ENCODE peak calls at places on chromosomes 13 and 19, in eight cellular contexts. U, A, X, P, K, G, I and T are unnamed samples. For H3K9me3, the result is how much of the 10 kb centered on the place peaks cover.

GRCh38 chr13:34833562-34834182 is 108.4 kb upstream of the NBEA start:
- DNase-seq in U (no peak), A (no peak), X (no peak), P (no peak), K (no peak), G (no peak), I (no peak), T (no peak)

GRCh38 chr13:42066542-42066941 is 18.1 kb downstream of the DGKH start:
- DNase-seq in U (no peak), A (no peak), X (no peak), P (no peak), K (no peak), G (no peak), I (no peak), T (no peak)

GRCh38 chr13:109743706-109744453 is 42.5 kb downstream of the IRS2 start:
- DNase-seq in U (no peak), A (no peak), X (no peak), P (no peak), K (no peak), G (no peak), I (no peak), T (no peak)

GRCh38 chr13:77535448-77535847 is at the start of gene SCEL:
- DNase-seq in U (no peak), A (no peak), X (no peak), P (no peak), K (no peak), G (no peak), I (no peak), T (no peak)

GRCh38 chr19:54186934-54187381 is 2.4 kb downstream of the MBOAT7 start:
- DNase-seq in U (peak), A (no peak), X (no peak), P (no peak), K (peak), G (no peak), I (no peak), T (no peak)

GRCh38 chr13:98626298-98626940 is 49.5 kb upstream of the STK24 start:
- DNase-seq in U (no peak), A (no peak), X (no peak), P (no peak), K (no peak), G (no peak), I (no peak), T (no peak)

GRCh38 chr19:18422530-18423191 is 3.5 kb downstream of the SSBP4 start:
- DNase-seq in U (no peak), A (no peak), X (no peak), P (peak), K (no peak), G (peak), I (no peak), T (no peak)

GRCh38 chr19:18233224-18233825 is 7.1 kb upstream of the PDE4C start:
- DNase-seq in U (peak), A (no peak), X (no peak), P (no peak), K (peak), G (peak), I (peak), T (peak)

GRCh38 chr19:10543059-10543419 is 665 bp upstream of the ATG4D start:
- DNase-seq in U (no peak), A (no peak), X (no peak), P (no peak), K (no peak), G (no peak), I (no peak), T (no peak)

GRCh38 chr19:10305139-10305806 is 4.3 kb downstream of the ZGLP1 start:
- DNase-seq in U (no peak), A (no peak), X (no peak), P (no peak), K (peak), G (no peak), I (no peak), T (no peak)

GRCh38 chr19:5966941-5967340 is 11.0 kb downstream of the RANBP3 start:
- DNase-seq in U (no peak), A (no peak), X (no peak), P (no peak), K (no peak), G (no peak), I (no peak), T (no peak)

GRCh38 chr19:27652281-27652680 is 1560.7 kb downstream of the UQCRFS1 start:
- DNase-seq in U (no peak), A (no peak), X (no peak), P (no peak), K (no peak), G (no peak), I (no peak), T (no peak)

GRCh38 chr19:27652796-27653195 is 1560.2 kb downstream of the UQCRFS1 start:
- DNase-seq in U (no peak), A (no peak), X (no peak), P (no peak), K (no peak), G (no peak), I (no peak), T (no peak)

GRCh38 chr19:27647423-27647822 is 1565.5 kb downstream of the UQCRFS1 start:
- DNase-seq in U (no peak), A (no peak), X (no peak), P (no peak), K (no peak), G (no peak), I (no peak), T (no peak)
- H3K9me3 ChIP-seq in U (under half), A (under half), X (half or more), P (under half), K (under half), G (under half), I (under half), T (under half)

DNA sequence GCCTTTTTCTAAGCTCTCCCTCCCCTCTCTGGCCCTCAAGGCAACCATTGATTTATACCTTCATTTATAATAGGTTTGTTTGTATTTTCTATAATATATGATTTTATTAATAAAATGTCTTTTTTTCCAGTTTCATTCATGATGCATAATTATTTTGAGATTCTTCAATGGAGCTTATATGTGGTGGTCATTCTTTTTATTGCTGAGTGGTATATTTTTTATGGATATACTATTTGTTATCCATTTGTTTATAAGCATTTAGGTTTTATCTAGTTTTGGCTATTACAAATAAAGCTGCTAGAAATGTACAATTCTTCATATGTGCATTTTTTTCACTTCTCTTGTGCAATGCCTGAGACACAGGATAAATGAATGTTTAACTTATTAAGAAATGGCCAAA is 10.8 kb downstream of the ZNF211 start:
- DNase-seq in U (no peak), A (no peak), X (no peak), P (no peak), K (no peak), G (no peak), I (no peak), T (no peak)
- H3K9me3 ChIP-seq in U (under half), A (half or more), X (half or more), P (under half), K (under half), G (half or more), I (under half), T (under half)

GRCh38 chr13:30423891-30424290 is 1.6 kb downstream of the UBE2L5 start:
- DNase-seq in U (no peak), A (no peak), X (no peak), P (no peak), K (no peak), G (no peak), I (no peak), T (no peak)
- H3K9me3 ChIP-seq in U (under half), A (under half), X (under half), P (under half), K (under half), G (under half), I (under half), T (under half)

GRCh38 chr13:99960663-99961440 is 10.7 kb downstream of the ZIC5 start:
- DNase-seq in U (no peak), A (no peak), X (no peak), P (no peak), K (no peak), G (no peak), I (no peak), T (no peak)
- H3K9me3 ChIP-seq in U (under half), A (under half), X (under half), P (under half), K (under half), G (under half), I (under half), T (under half)

GRCh38 chr19:53091855-53092254 is 11.4 kb downstream of the ZNF160 start:
- DNase-seq in U (no peak), A (no peak), X (no peak), P (no peak), K (no peak), G (no peak), I (no peak), T (no peak)
- H3K9me3 ChIP-seq in U (under half), A (under half), X (under half), P (under half), K (under half), G (under half), I (under half), T (under half)